ENCODE peak calls at places on chromosome 17, in five cellular contexts. One of them, this sample, is unnamed.

GRCh38 chr17:55607736-55608341 is 96.6 kb upstream of the SMIM36 start:
- DNase-seq in K562: no peak
- DNase-seq in tibial artery: peak
- DNase-seq in brain microvascular endothelial cell: no peak
- DNase-seq in right lobe of liver: peak
- DNase-seq in this sample: no peak

GRCh38 chr17:3759597-3760216 is 36.0 kb downstream of the HASPIN start:
- DNase-seq in K562: peak
- DNase-seq in tibial artery: no peak
- DNase-seq in brain microvascular endothelial cell: no peak
- DNase-seq in right lobe of liver: no peak
- DNase-seq in this sample: no peak

GRCh38 chr17:16352838-16353701 is at the start of gene CENPV:
- DNase-seq in K562: peak
- DNase-seq in tibial artery: no peak
- DNase-seq in brain microvascular endothelial cell: peak
- DNase-seq in right lobe of liver: peak
- DNase-seq in this sample: no peak

GRCh38 chr17:16243811-16244567 is 27.0 kb downstream of the PIGL start:
- DNase-seq in K562: peak
- DNase-seq in tibial artery: no peak
- DNase-seq in brain microvascular endothelial cell: no peak
- DNase-seq in right lobe of liver: no peak
- DNase-seq in this sample: no peak

GRCh38 chr17:34635876-34636275 is 56.5 kb downstream of the TMEM132E start:
- DNase-seq in K562: no peak
- DNase-seq in tibial artery: no peak
- DNase-seq in brain microvascular endothelial cell: no peak
- DNase-seq in right lobe of liver: no peak
- DNase-seq in this sample: no peak

GRCh38 chr17:30530346-30531025 is 53.3 kb downstream of the GOSR1 start:
- DNase-seq in K562: no peak
- DNase-seq in tibial artery: no peak
- DNase-seq in brain microvascular endothelial cell: peak
- DNase-seq in right lobe of liver: no peak
- DNase-seq in this sample: no peak

GRCh38 chr17:77990301-77990700 is 31.8 kb downstream of the TNRC6C start:
- DNase-seq in K562: no peak
- DNase-seq in tibial artery: no peak
- DNase-seq in brain microvascular endothelial cell: no peak
- DNase-seq in right lobe of liver: no peak
- DNase-seq in this sample: no peak

GRCh38 chr17:43125967-43126910 is 1.1 kb upstream of the BRCA1 start:
- DNase-seq in K562: peak
- DNase-seq in tibial artery: no peak
- DNase-seq in brain microvascular endothelial cell: no peak
- DNase-seq in right lobe of liver: no peak
- DNase-seq in this sample: no peak

GRCh38 chr17:5705081-5705875 is 121.0 kb upstream of the NLRP1 start:
- DNase-seq in K562: peak
- DNase-seq in tibial artery: no peak
- DNase-seq in brain microvascular endothelial cell: no peak
- DNase-seq in right lobe of liver: no peak
- DNase-seq in this sample: no peak

GRCh38 chr17:14373587-14374259 is 72.8 kb downstream of the HS3ST3B1 start:
- DNase-seq in K562: no peak
- DNase-seq in tibial artery: no peak
- DNase-seq in brain microvascular endothelial cell: peak
- DNase-seq in right lobe of liver: peak
- DNase-seq in this sample: no peak

GRCh38 chr17:62303476-62303875 is 76.9 kb upstream of the EFCAB3 start:
- DNase-seq in K562: no peak
- DNase-seq in tibial artery: no peak
- DNase-seq in brain microvascular endothelial cell: no peak
- DNase-seq in right lobe of liver: no peak
- DNase-seq in this sample: no peak

DNA sequence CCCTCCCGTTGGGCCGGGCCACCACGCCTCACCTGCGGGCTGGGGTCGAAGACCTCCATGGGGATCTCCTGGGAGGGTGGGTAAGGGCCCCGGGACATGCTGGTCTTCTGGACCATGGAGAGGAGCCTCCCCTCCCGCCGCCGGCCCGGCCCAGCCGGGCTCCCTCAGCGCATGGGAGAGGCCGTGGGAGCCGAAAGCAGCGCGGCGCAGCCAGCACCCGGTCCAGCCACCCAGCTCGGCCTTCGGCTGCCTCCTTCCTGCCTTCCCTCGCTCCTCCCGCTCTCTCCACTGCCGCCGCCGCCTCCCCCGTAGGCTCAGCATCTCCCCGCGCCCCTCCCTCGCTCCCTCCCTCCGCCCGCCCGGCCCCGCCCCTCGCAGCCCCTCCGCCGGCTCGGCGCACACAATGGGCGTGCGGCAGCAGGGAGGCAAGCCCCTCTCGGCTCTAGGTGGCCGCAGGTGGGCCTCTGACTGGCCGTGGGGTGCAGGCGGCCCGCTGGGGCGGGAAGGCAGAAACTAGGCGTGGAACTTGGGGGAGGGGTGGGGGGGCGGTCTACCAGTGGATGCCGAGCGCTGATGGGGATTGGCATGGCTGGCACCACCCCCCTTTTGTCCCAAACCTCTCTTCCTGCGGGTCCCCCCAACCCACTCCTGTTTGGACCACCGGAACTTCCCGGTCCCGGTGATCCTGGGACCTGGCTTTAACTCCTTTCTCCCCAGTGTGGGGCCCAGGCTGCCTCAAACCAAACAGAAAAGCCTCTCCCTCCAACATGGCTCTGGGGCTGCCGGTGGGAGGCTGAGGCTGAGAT is at the start of gene CACNB1:
- DNase-seq in K562: peak
- DNase-seq in tibial artery: peak
- DNase-seq in brain microvascular endothelial cell: peak
- DNase-seq in right lobe of liver: peak
- DNase-seq in this sample: peak
- H3K27ac ChIP-seq in K562: peak
- H3K27ac ChIP-seq in tibial artery: peak
- H3K27ac ChIP-seq in brain microvascular endothelial cell: no peak
- H3K27ac ChIP-seq in right lobe of liver: no peak
- H3K27ac ChIP-seq in this sample: peak

GRCh38 chr17:10130733-10131132 is 67.7 kb downstream of the GAS7 start:
- DNase-seq in K562: no peak
- DNase-seq in tibial artery: no peak
- DNase-seq in brain microvascular endothelial cell: no peak
- DNase-seq in right lobe of liver: no peak
- DNase-seq in this sample: no peak

GRCh38 chr17:10130263-10130662 is 68.1 kb downstream of the GAS7 start:
- DNase-seq in K562: no peak
- DNase-seq in tibial artery: peak
- DNase-seq in brain microvascular endothelial cell: no peak
- DNase-seq in right lobe of liver: no peak
- DNase-seq in this sample: no peak

GRCh38 chr17:10126554-10127493 is 71.6 kb downstream of the GAS7 start:
- DNase-seq in K562: no peak
- DNase-seq in tibial artery: peak
- DNase-seq in brain microvascular endothelial cell: no peak
- DNase-seq in right lobe of liver: no peak
- DNase-seq in this sample: no peak

GRCh38 chr17:10125761-10126553 is 72.4 kb downstream of the GAS7 start:
- DNase-seq in K562: no peak
- DNase-seq in tibial artery: no peak
- DNase-seq in brain microvascular endothelial cell: no peak
- DNase-seq in right lobe of liver: no peak
- DNase-seq in this sample: no peak

GRCh38 chr17:10127819-10128375 is 70.5 kb downstream of the GAS7 start:
- DNase-seq in K562: no peak
- DNase-seq in tibial artery: peak
- DNase-seq in brain microvascular endothelial cell: peak
- DNase-seq in right lobe of liver: no peak
- DNase-seq in this sample: peak
- TF ChIP-seq CTCF in K562: no peak
- TF ChIP-seq CTCF in tibial artery: no peak
- TF ChIP-seq CTCF in brain microvascular endothelial cell: peak
- TF ChIP-seq CTCF in right lobe of liver: no peak
- TF ChIP-seq CTCF in this sample: no peak

DNA sequence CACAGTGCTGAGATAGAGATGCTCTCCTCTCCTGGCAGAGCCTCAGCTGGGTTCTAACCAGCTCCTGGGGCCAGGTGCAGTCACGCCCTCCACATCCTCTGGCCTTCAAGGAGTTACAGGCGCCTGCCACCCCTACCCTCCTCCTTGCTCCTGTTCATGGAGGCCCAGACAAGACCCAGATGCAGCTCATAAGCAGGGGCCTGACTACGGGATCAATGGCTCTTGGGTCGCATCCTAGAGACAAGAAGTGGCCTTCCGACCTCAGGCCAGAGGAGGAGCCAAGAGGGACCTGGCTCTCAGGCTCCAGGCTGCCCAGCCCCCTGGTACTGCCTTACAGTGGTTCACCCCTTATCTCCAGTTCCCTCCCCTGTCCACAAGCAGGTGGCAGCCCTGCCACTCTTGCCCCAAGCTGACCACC is 23.0 kb downstream of the ARHGAP27 start:
- DNase-seq in K562: no peak
- DNase-seq in tibial artery: no peak
- DNase-seq in brain microvascular endothelial cell: no peak
- DNase-seq in right lobe of liver: no peak
- DNase-seq in this sample: no peak
- H3K4me3 ChIP-seq in K562: no peak
- H3K4me3 ChIP-seq in tibial artery: peak
- H3K4me3 ChIP-seq in brain microvascular endothelial cell: no peak
- H3K4me3 ChIP-seq in right lobe of liver: peak
- H3K4me3 ChIP-seq in this sample: peak

GRCh38 chr17:48832491-48832890 is 1.7 kb downstream of the CALCOCO2 start:
- DNase-seq in K562: no peak
- DNase-seq in tibial artery: no peak
- DNase-seq in brain microvascular endothelial cell: no peak
- DNase-seq in right lobe of liver: no peak
- DNase-seq in this sample: no peak
- H3K27ac ChIP-seq in K562: no peak
- H3K27ac ChIP-seq in tibial artery: peak
- H3K27ac ChIP-seq in brain microvascular endothelial cell: no peak
- H3K27ac ChIP-seq in right lobe of liver: no peak
- H3K27ac ChIP-seq in this sample: peak

GRCh38 chr17:44387773-44388172 is 1.7 kb downstream of the ITGA2B start:
- DNase-seq in K562: no peak
- DNase-seq in tibial artery: no peak
- DNase-seq in brain microvascular endothelial cell: no peak
- DNase-seq in right lobe of liver: no peak
- DNase-seq in this sample: no peak

GRCh38 chr17:44389723-44390202 is 314 bp upstream of the ITGA2B start:
- DNase-seq in K562: no peak
- DNase-seq in tibial artery: no peak
- DNase-seq in brain microvascular endothelial cell: no peak
- DNase-seq in right lobe of liver: peak
- DNase-seq in this sample: no peak

GRCh38 chr17:44390250-44390649 is 801 bp upstream of the ITGA2B start:
- DNase-seq in K562: no peak
- DNase-seq in tibial artery: no peak
- DNase-seq in brain microvascular endothelial cell: no peak
- DNase-seq in right lobe of liver: peak
- DNase-seq in this sample: no peak

GRCh38 chr17:44386182-44386525 is 3.3 kb downstream of the ITGA2B start:
- DNase-seq in K562: no peak
- DNase-seq in tibial artery: no peak
- DNase-seq in brain microvascular endothelial cell: no peak
- DNase-seq in right lobe of liver: no peak
- DNase-seq in this sample: no peak

GRCh38 chr17:44389281-44389680 is at the start of gene ITGA2B:
- DNase-seq in K562: peak
- DNase-seq in tibial artery: no peak
- DNase-seq in brain microvascular endothelial cell: no peak
- DNase-seq in right lobe of liver: no peak
- DNase-seq in this sample: no peak
- TF ChIP-seq CTCF in K562: peak
- TF ChIP-seq CTCF in tibial artery: no peak
- TF ChIP-seq CTCF in brain microvascular endothelial cell: no peak
- TF ChIP-seq CTCF in right lobe of liver: no peak
- TF ChIP-seq CTCF in this sample: no peak

GRCh38 chr17:57839571-57839923 is 10.3 kb downstream of the MRPS23 start:
- DNase-seq in K562: no peak
- DNase-seq in tibial artery: no peak
- DNase-seq in brain microvascular endothelial cell: no peak
- DNase-seq in right lobe of liver: no peak
- DNase-seq in this sample: no peak
- H3K4me3 ChIP-seq in K562: no peak
- H3K4me3 ChIP-seq in tibial artery: no peak
- H3K4me3 ChIP-seq in brain microvascular endothelial cell: no peak
- H3K4me3 ChIP-seq in right lobe of liver: no peak
- H3K4me3 ChIP-seq in this sample: no peak

DNA sequence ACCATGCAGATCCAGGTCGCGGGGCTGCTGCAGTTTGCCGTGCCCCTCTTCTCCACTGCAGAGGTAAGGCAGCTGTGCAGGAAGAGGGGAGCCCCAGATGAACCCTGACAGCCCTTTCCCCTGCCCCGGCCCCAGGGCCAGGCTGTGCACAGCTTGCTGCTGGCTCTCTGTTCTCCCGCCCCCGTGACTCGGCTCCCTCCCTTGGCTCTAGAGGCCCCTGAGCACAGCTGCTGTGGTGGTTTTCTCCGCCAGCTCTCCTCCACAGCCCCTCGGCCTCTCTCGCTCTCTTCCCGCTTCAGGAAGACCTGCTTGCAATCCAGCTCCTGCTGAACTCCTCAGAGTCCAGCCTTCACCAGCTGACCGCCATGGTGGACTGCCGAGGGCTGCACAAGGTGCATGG is 24.1 kb upstream of the DNAI2 start:
- DNase-seq in K562: no peak
- DNase-seq in tibial artery: no peak
- DNase-seq in brain microvascular endothelial cell: no peak
- DNase-seq in right lobe of liver: no peak
- DNase-seq in this sample: no peak
- H3K27ac ChIP-seq in K562: no peak
- H3K27ac ChIP-seq in tibial artery: no peak
- H3K27ac ChIP-seq in brain microvascular endothelial cell: no peak
- H3K27ac ChIP-seq in right lobe of liver: no peak
- H3K27ac ChIP-seq in this sample: no peak